ENCODE peak calls at places on chromosomes 12 and 14, in ten cellular contexts. G, L, P, X, C, N, A, F, Q and U are unnamed samples.

GRCh38 chr12:45416161-45416560 is 200.3 kb downstream of the ANO6 start:
- DNase-seq in X (no peak), N (no peak), A (no peak), C (no peak), P (peak), G (no peak), F (no peak), Q (no peak), L (no peak), U (no peak)

GRCh38 chr14:33282811-33283210 is 344.1 kb downstream of the NPAS3 start:
- DNase-seq in X (no peak), P (peak), L (no peak), N (no peak), F (no peak), Q (no peak), G (no peak), C (no peak), A (no peak), U (no peak)

GRCh38 chr12:14577344-14577743 is 9.7 kb upstream of the PLBD1 start:
- DNase-seq in G (peak), X (no peak), F (no peak), A (no peak), C (no peak), Q (peak), P (no peak), L (no peak), N (no peak), U (peak)

GRCh38 chr14:89340782-89341181 is 76.3 kb downstream of the FOXN3 start:
- DNase-seq in A (no peak), X (no peak), P (no peak), F (no peak), N (no peak), L (no peak), Q (no peak), G (no peak), C (no peak), U (no peak)

GRCh38 chr12:48961801-48962200 is 4.5 kb upstream of the ARF3 start:
- DNase-seq in P (peak), Q (no peak), N (no peak), F (no peak), A (no peak), C (no peak), G (no peak), L (no peak), X (no peak), U (no peak)

GRCh38 chr12:68042212-68042699 is 53.0 kb downstream of the IFNG-AS1 start:
- DNase-seq in G (peak), C (no peak), P (peak), X (no peak), F (peak), L (no peak), N (peak), Q (peak), A (no peak), U (peak)

GRCh38 chr12:59046763-59047534 is 126.6 kb upstream of the LRIG3 start:
- DNase-seq in N (peak), A (no peak), C (no peak), F (no peak), L (no peak), P (no peak), Q (no peak), X (no peak), G (peak), U (no peak)

GRCh38 chr12:124397807-124398577 is 103.1 kb downstream of the RFLNA start:
- DNase-seq in X (no peak), N (peak), A (no peak), F (no peak), P (peak), L (peak), G (peak), Q (no peak), C (no peak), U (no peak)

GRCh38 chr12:31020385-31021166 is 53.1 kb upstream of the DDX11 start:
- DNase-seq in Q (no peak), P (no peak), X (no peak), L (peak), G (no peak), F (no peak), N (no peak), A (no peak), C (no peak), U (no peak)

GRCh38 chr12:104958009-104958945 is at the start of gene SLC41A2:
- DNase-seq in Q (peak), C (peak), X (peak), P (peak), G (peak), L (peak), A (peak), N (peak), F (peak), U (peak)